ENCODE peak calls at places on chromosomes 6 and 20, in five cellular contexts. M, N, H, Q and L are unnamed samples.
A peak's percentile ranks its signal among the peaks of the same experiment; 100 is the strongest.

GRCh38 chr6:37279366-37280134 is 21.6 kb upstream of the TMEM217 start:
- DNase-seq in M (no peak), N (no peak), H (peak; percentile 89), Q (peak; percentile 12), L (no peak)

GRCh38 chr6:41377071-41377470 is 41.7 kb downstream of the NCR2 start:
- DNase-seq in M (no peak), N (no peak), H (no peak), Q (no peak), L (no peak)

GRCh38 chr20:33515569-33516216 is 25.8 kb downstream of the CBFA2T2 start:
- DNase-seq in M (no peak), N (peak; percentile 6), H (no peak), Q (no peak), L (no peak)

GRCh38 chr20:17624070-17624469 is 54.2 kb downstream of the DSTN start:
- DNase-seq in M (no peak), N (no peak), H (no peak), Q (no peak), L (no peak)

GRCh38 chr20:12177657-12178293 is 260.1 kb downstream of the BTBD3 start:
- DNase-seq in M (no peak), N (no peak), H (no peak), Q (no peak), L (no peak)

GRCh38 chr6:36657265-36657664 is 21.2 kb upstream of the CDKN1A start:
- DNase-seq in M (no peak), N (no peak), H (no peak), Q (no peak), L (no peak)

GRCh38 chr20:52972190-52972937 is at the start of gene TSHZ2:
- DNase-seq in M (peak; percentile 72), N (peak; percentile 48), H (peak; percentile 78), Q (peak; percentile 73), L (peak; percentile 11)

GRCh38 chr6:45540375-45540920 is 162.7 kb upstream of the SUPT3H start:
- DNase-seq in M (no peak), N (no peak), H (no peak), Q (no peak), L (no peak)

GRCh38 chr6:25359891-25360290 is 80.7 kb downstream of the CARMIL1 start:
- DNase-seq in M (no peak), N (no peak), H (no peak), Q (no peak), L (no peak)

GRCh38 chr6:2697291-2697690 is 53.4 kb downstream of the MYLK4 start:
- DNase-seq in M (no peak), N (no peak), H (no peak), Q (no peak), L (no peak)

GRCh38 chr6:146027586-146028249 is 1.1 kb upstream of the GRM1 start:
- DNase-seq in M (peak; percentile 71), N (peak; percentile 32), H (no peak), Q (no peak), L (no peak)

GRCh38 chr6:38846844-38847243 is 131.7 kb downstream of the DNAH8 start:
- DNase-seq in M (no peak), N (no peak), H (peak; percentile 2), Q (peak; percentile 27), L (no peak)

GRCh38 chr20:37223053-37223452 is 38.6 kb downstream of the GHRH start:
- DNase-seq in M (no peak), N (peak; percentile 31), H (peak; percentile 97), Q (peak; percentile 89), L (no peak)

GRCh38 chr20:49483018-49483705 is 694 bp upstream of the KCNB1 start:
- DNase-seq in M (peak; percentile 69), N (peak; percentile 43), H (no peak), Q (no peak), L (no peak)

GRCh38 chr6:157599191-157599590 is 218.2 kb downstream of the ZDHHC14 start:
- DNase-seq in M (no peak), N (no peak), H (no peak), Q (no peak), L (no peak)

GRCh38 chr6:170102582-170103481 is 188.0 kb downstream of the DLL1 start:
- DNase-seq in M (no peak), N (no peak), H (no peak), Q (no peak), L (no peak)

GRCh38 chr6:45896783-45897441 is 118.7 kb downstream of the CLIC5 start:
- DNase-seq in M (no peak), N (no peak), H (peak; percentile 11), Q (peak; percentile 37), L (peak; percentile 63)

GRCh38 chr20:38414769-38415450 is 20.2 kb downstream of the SNHG17 start:
- DNase-seq in M (no peak), N (no peak), H (no peak), Q (no peak), L (no peak)

GRCh38 chr6:151664390-151664789 is 143.1 kb upstream of the ESR1 start:
- DNase-seq in M (no peak), N (no peak), H (no peak), Q (no peak), L (no peak)

GRCh38 chr20:13221673-13222318 is 722 bp downstream of the ISM1 start:
- DNase-seq in M (peak; percentile 92), N (peak; percentile 90), H (peak; percentile 59), Q (peak; percentile 42), L (peak; percentile 80)

GRCh38 chr6:92538296-92538695 is 881.1 kb downstream of the EPHA7 start:
- DNase-seq in M (no peak), N (no peak), H (peak; percentile 52), Q (peak; percentile 49), L (no peak)

GRCh38 chr6:116586738-116587137 is 15.4 kb downstream of the RWDD1 start:
- DNase-seq in M (no peak), N (no peak), H (no peak), Q (no peak), L (no peak)
- H3K4me2 ChIP-seq in M (no peak overlapping the region), N (no peak overlapping the region), H (no peak overlapping the region), Q (no peak overlapping the region), L (no peak overlapping the region)

GRCh38 chr6:11429577-11429976 is 108.0 kb upstream of the TMEM170B start:
- DNase-seq in M (no peak), N (peak; percentile 96), H (no peak), Q (peak; percentile 48), L (no peak)

GRCh38 chr6:11427827-11428245 is 109.7 kb upstream of the TMEM170B start:
- DNase-seq in M (no peak), N (no peak), H (peak; percentile 56), Q (peak; percentile 49), L (no peak)

GRCh38 chr6:11428895-11429294 is 108.7 kb upstream of the TMEM170B start:
- DNase-seq in M (peak; percentile 33), N (peak; percentile 95), H (peak; percentile 95), Q (peak; percentile 95), L (no peak)

GRCh38 chr6:11427091-11427739 is 110.3 kb upstream of the TMEM170B start:
- DNase-seq in M (no peak), N (no peak), H (no peak), Q (no peak), L (no peak)

DNA sequence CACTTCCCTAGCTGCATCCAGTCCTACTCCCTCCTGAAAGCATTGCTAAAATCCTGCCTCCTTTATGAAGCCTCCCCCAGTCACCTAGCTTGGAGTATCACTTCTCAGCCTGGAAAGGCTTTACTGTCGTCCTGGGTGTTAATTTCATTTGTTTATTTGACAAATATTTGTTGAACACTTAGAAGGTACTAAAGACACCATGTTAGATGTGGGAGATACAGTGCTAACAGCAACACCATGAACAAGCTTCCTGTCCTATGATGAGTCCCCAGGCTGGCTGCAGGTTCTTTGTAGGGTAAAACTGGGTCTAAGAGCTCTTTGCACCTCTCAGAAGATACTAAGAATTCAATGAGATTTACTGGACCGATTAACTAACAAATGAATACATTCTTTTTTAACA is 109.2 kb upstream of the TMEM170B start:
- DNase-seq in M (no peak), N (peak; percentile 36), H (no peak), Q (no peak), L (no peak)
- H3K9ac ChIP-seq in M (no peak overlapping the region), N (no peak overlapping the region), H (no peak overlapping the region), Q (peak overlapping the region; percentile 73), L (no peak overlapping the region)

GRCh38 chr6:116564296-116564695 is 7.0 kb upstream of the RWDD1 start:
- DNase-seq in M (no peak), N (no peak), H (no peak), Q (peak; percentile 82), L (no peak)
- H3K4me2 ChIP-seq in M (no peak overlapping the region), N (no peak overlapping the region), H (no peak overlapping the region), Q (peak overlapping the region; percentile 77), L (no peak overlapping the region)

DNA sequence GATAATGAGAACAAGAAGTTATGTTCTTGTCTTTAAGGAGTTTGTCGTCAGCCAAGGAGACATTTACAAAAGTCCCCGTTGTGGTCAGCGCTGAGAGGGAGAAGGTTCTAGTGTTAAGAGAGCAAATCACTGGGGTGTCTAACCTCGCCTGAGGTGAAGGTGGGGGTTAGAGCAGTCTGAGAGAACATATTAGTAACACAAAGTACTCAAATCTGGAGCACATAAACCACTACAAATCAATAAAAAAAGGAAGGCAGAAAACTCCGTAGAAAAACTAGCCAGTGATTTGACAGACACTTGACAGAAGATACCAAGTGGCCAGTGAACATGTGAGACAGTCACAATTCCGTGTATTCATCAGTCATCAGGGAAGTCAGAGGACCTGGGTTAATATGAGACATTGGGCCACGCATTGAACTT is 45.4 kb downstream of the CDS2 start:
- DNase-seq in M (no peak), N (no peak), H (no peak), Q (no peak), L (no peak)
- H3K9ac ChIP-seq in M (no peak overlapping the region), N (no peak overlapping the region), H (no peak overlapping the region), Q (no peak overlapping the region), L (no peak overlapping the region)

GRCh38 chr20:45781391-45781931 is 10.2 kb downstream of the WFDC3 start:
- DNase-seq in M (no peak), N (no peak), H (peak; percentile 94), Q (peak; percentile 95), L (no peak)
- H3K4me2 ChIP-seq in M (no peak overlapping the region), N (no peak overlapping the region), H (no peak overlapping the region), Q (peak overlapping the region; percentile 51), L (no peak overlapping the region)